ENCODE peak calls at places on chromosomes 3 and 15, in ten cellular contexts. One of them, this sample, is unnamed. For H3K36me3, the result is how much of the 10 kb centered on the place peaks cover.

GRCh38 chr3:155363690-155364070 is 70.2 kb upstream of the STRIT1 start:
- DNase-seq in lower lobe of right lung: no peak
- DNase-seq in trophoblast cell: peak
- DNase-seq in left ventricle myocardium inferior: no peak
- DNase-seq in thyroid gland: no peak
- DNase-seq in fibroblast of lung: no peak
- DNase-seq in transverse colon: no peak
- DNase-seq in psoas muscle: no peak
- DNase-seq in brain microvascular endothelial cell: no peak
- DNase-seq in adipocyte: no peak
- DNase-seq in this sample: no peak

GRCh38 chr3:10283638-10284037 is 9.1 kb downstream of the GHRL start:
- DNase-seq in psoas muscle: no peak
- DNase-seq in trophoblast cell: no peak
- DNase-seq in transverse colon: no peak
- DNase-seq in thyroid gland: peak
- DNase-seq in brain microvascular endothelial cell: no peak
- DNase-seq in fibroblast of lung: no peak
- DNase-seq in lower lobe of right lung: peak
- DNase-seq in left ventricle myocardium inferior: peak
- DNase-seq in adipocyte: no peak
- DNase-seq in this sample: no peak

GRCh38 chr3:72175305-72175858 is 390.4 kb upstream of the PROK2 start:
- DNase-seq in thyroid gland: no peak
- DNase-seq in trophoblast cell: no peak
- DNase-seq in brain microvascular endothelial cell: no peak
- DNase-seq in psoas muscle: no peak
- DNase-seq in left ventricle myocardium inferior: no peak
- DNase-seq in fibroblast of lung: no peak
- DNase-seq in lower lobe of right lung: no peak
- DNase-seq in transverse colon: no peak
- DNase-seq in adipocyte: no peak
- DNase-seq in this sample: no peak

GRCh38 chr15:67185621-67186225 is 68.7 kb downstream of the AAGAB start:
- DNase-seq in transverse colon: no peak
- DNase-seq in thyroid gland: no peak
- DNase-seq in adipocyte: no peak
- DNase-seq in lower lobe of right lung: no peak
- DNase-seq in psoas muscle: peak
- DNase-seq in trophoblast cell: no peak
- DNase-seq in brain microvascular endothelial cell: no peak
- DNase-seq in left ventricle myocardium inferior: no peak
- DNase-seq in fibroblast of lung: no peak
- DNase-seq in this sample: no peak

GRCh38 chr15:100779331-100780207 is 100.1 kb upstream of the ALDH1A3 start:
- DNase-seq in fibroblast of lung: no peak
- DNase-seq in lower lobe of right lung: no peak
- DNase-seq in thyroid gland: no peak
- DNase-seq in trophoblast cell: no peak
- DNase-seq in psoas muscle: no peak
- DNase-seq in adipocyte: no peak
- DNase-seq in transverse colon: no peak
- DNase-seq in left ventricle myocardium inferior: no peak
- DNase-seq in brain microvascular endothelial cell: no peak
- DNase-seq in this sample: no peak

GRCh38 chr3:152729906-152730305 is 105.0 kb upstream of the P2RY1 start:
- DNase-seq in adipocyte: no peak
- DNase-seq in brain microvascular endothelial cell: no peak
- DNase-seq in left ventricle myocardium inferior: no peak
- DNase-seq in psoas muscle: no peak
- DNase-seq in lower lobe of right lung: no peak
- DNase-seq in trophoblast cell: no peak
- DNase-seq in transverse colon: no peak
- DNase-seq in thyroid gland: no peak
- DNase-seq in fibroblast of lung: no peak
- DNase-seq in this sample: no peak

GRCh38 chr15:52228928-52229327 is 37.7 kb upstream of the GNB5 start:
- DNase-seq in left ventricle myocardium inferior: no peak
- DNase-seq in lower lobe of right lung: no peak
- DNase-seq in transverse colon: peak
- DNase-seq in brain microvascular endothelial cell: no peak
- DNase-seq in trophoblast cell: peak
- DNase-seq in psoas muscle: no peak
- DNase-seq in thyroid gland: peak
- DNase-seq in fibroblast of lung: no peak
- DNase-seq in adipocyte: no peak
- DNase-seq in this sample: peak

GRCh38 chr3:132641837-132642538 is 17.6 kb downstream of the ACAD11 start:
- DNase-seq in trophoblast cell: peak
- DNase-seq in left ventricle myocardium inferior: no peak
- DNase-seq in thyroid gland: no peak
- DNase-seq in psoas muscle: no peak
- DNase-seq in lower lobe of right lung: no peak
- DNase-seq in brain microvascular endothelial cell: no peak
- DNase-seq in fibroblast of lung: peak
- DNase-seq in adipocyte: peak
- DNase-seq in transverse colon: no peak
- DNase-seq in this sample: no peak

GRCh38 chr3:141057951-141058800 is 7.0 kb downstream of the SPSB4 start:
- DNase-seq in adipocyte: no peak
- DNase-seq in thyroid gland: no peak
- DNase-seq in brain microvascular endothelial cell: no peak
- DNase-seq in left ventricle myocardium inferior: no peak
- DNase-seq in transverse colon: no peak
- DNase-seq in lower lobe of right lung: no peak
- DNase-seq in fibroblast of lung: no peak
- DNase-seq in psoas muscle: no peak
- DNase-seq in trophoblast cell: no peak
- DNase-seq in this sample: no peak

GRCh38 chr15:85750807-85751730 is 43.7 kb downstream of the KLHL25 start:
- DNase-seq in trophoblast cell: no peak
- DNase-seq in lower lobe of right lung: no peak
- DNase-seq in fibroblast of lung: peak
- DNase-seq in brain microvascular endothelial cell: no peak
- DNase-seq in adipocyte: no peak
- DNase-seq in thyroid gland: peak
- DNase-seq in left ventricle myocardium inferior: no peak
- DNase-seq in psoas muscle: no peak
- DNase-seq in transverse colon: no peak
- DNase-seq in this sample: peak

GRCh38 chr15:85748176-85748575 is 46.5 kb downstream of the KLHL25 start:
- DNase-seq in trophoblast cell: no peak
- DNase-seq in adipocyte: no peak
- DNase-seq in psoas muscle: no peak
- DNase-seq in thyroid gland: no peak
- DNase-seq in fibroblast of lung: no peak
- DNase-seq in transverse colon: no peak
- DNase-seq in brain microvascular endothelial cell: no peak
- DNase-seq in lower lobe of right lung: no peak
- DNase-seq in left ventricle myocardium inferior: no peak
- DNase-seq in this sample: no peak

GRCh38 chr15:85750319-85750806 is 44.4 kb downstream of the KLHL25 start:
- DNase-seq in fibroblast of lung: peak
- DNase-seq in psoas muscle: peak
- DNase-seq in thyroid gland: peak
- DNase-seq in adipocyte: no peak
- DNase-seq in left ventricle myocardium inferior: peak
- DNase-seq in transverse colon: peak
- DNase-seq in lower lobe of right lung: no peak
- DNase-seq in brain microvascular endothelial cell: peak
- DNase-seq in trophoblast cell: no peak
- DNase-seq in this sample: no peak

GRCh38 chr15:85748729-85749128 is 46.0 kb downstream of the KLHL25 start:
- DNase-seq in trophoblast cell: peak
- DNase-seq in psoas muscle: no peak
- DNase-seq in lower lobe of right lung: no peak
- DNase-seq in adipocyte: no peak
- DNase-seq in transverse colon: no peak
- DNase-seq in brain microvascular endothelial cell: no peak
- DNase-seq in fibroblast of lung: no peak
- DNase-seq in left ventricle myocardium inferior: no peak
- DNase-seq in thyroid gland: no peak
- DNase-seq in this sample: no peak

GRCh38 chr15:85749261-85750151 is 45.2 kb downstream of the KLHL25 start:
- DNase-seq in psoas muscle: no peak
- DNase-seq in fibroblast of lung: peak
- DNase-seq in adipocyte: no peak
- DNase-seq in left ventricle myocardium inferior: peak
- DNase-seq in thyroid gland: no peak
- DNase-seq in trophoblast cell: no peak
- DNase-seq in lower lobe of right lung: no peak
- DNase-seq in transverse colon: no peak
- DNase-seq in brain microvascular endothelial cell: no peak
- DNase-seq in this sample: no peak
- H3K36me3 ChIP-seq in psoas muscle: under half
- H3K36me3 ChIP-seq in fibroblast of lung: under half
- H3K36me3 ChIP-seq in adipocyte: half or more
- H3K36me3 ChIP-seq in left ventricle myocardium inferior: under half
- H3K36me3 ChIP-seq in thyroid gland: under half
- H3K36me3 ChIP-seq in trophoblast cell: under half
- H3K36me3 ChIP-seq in lower lobe of right lung: half or more
- H3K36me3 ChIP-seq in transverse colon: under half
- H3K36me3 ChIP-seq in brain microvascular endothelial cell: under half
- H3K36me3 ChIP-seq in this sample: half or more

GRCh38 chr3:123640311-123641083 is 55.6 kb upstream of the HACD2 start:
- DNase-seq in transverse colon: no peak
- DNase-seq in trophoblast cell: no peak
- DNase-seq in lower lobe of right lung: no peak
- DNase-seq in brain microvascular endothelial cell: no peak
- DNase-seq in adipocyte: peak
- DNase-seq in fibroblast of lung: no peak
- DNase-seq in psoas muscle: no peak
- DNase-seq in thyroid gland: no peak
- DNase-seq in left ventricle myocardium inferior: no peak
- DNase-seq in this sample: no peak

GRCh38 chr3:123642182-123642956 is 57.5 kb upstream of the HACD2 start:
- DNase-seq in trophoblast cell: peak
- DNase-seq in adipocyte: peak
- DNase-seq in left ventricle myocardium inferior: peak
- DNase-seq in fibroblast of lung: peak
- DNase-seq in brain microvascular endothelial cell: peak
- DNase-seq in thyroid gland: peak
- DNase-seq in psoas muscle: peak
- DNase-seq in transverse colon: peak
- DNase-seq in lower lobe of right lung: peak
- DNase-seq in this sample: peak

GRCh38 chr3:123641084-123641462 is 56.2 kb upstream of the HACD2 start:
- DNase-seq in lower lobe of right lung: no peak
- DNase-seq in fibroblast of lung: no peak
- DNase-seq in thyroid gland: no peak
- DNase-seq in transverse colon: no peak
- DNase-seq in brain microvascular endothelial cell: no peak
- DNase-seq in left ventricle myocardium inferior: no peak
- DNase-seq in psoas muscle: no peak
- DNase-seq in adipocyte: no peak
- DNase-seq in trophoblast cell: no peak
- DNase-seq in this sample: no peak

GRCh38 chr3:123642957-123643330 is 58.1 kb upstream of the HACD2 start:
- DNase-seq in brain microvascular endothelial cell: no peak
- DNase-seq in trophoblast cell: no peak
- DNase-seq in psoas muscle: no peak
- DNase-seq in adipocyte: no peak
- DNase-seq in transverse colon: no peak
- DNase-seq in fibroblast of lung: peak
- DNase-seq in thyroid gland: no peak
- DNase-seq in lower lobe of right lung: no peak
- DNase-seq in left ventricle myocardium inferior: no peak
- DNase-seq in this sample: no peak

GRCh38 chr3:123641505-123641904 is 56.7 kb upstream of the HACD2 start:
- DNase-seq in lower lobe of right lung: no peak
- DNase-seq in trophoblast cell: no peak
- DNase-seq in thyroid gland: no peak
- DNase-seq in fibroblast of lung: no peak
- DNase-seq in transverse colon: no peak
- DNase-seq in left ventricle myocardium inferior: no peak
- DNase-seq in brain microvascular endothelial cell: no peak
- DNase-seq in adipocyte: no peak
- DNase-seq in psoas muscle: no peak
- DNase-seq in this sample: no peak
- H3K36me3 ChIP-seq in lower lobe of right lung: half or more
- H3K36me3 ChIP-seq in trophoblast cell: under half
- H3K36me3 ChIP-seq in thyroid gland: under half
- H3K36me3 ChIP-seq in fibroblast of lung: under half
- H3K36me3 ChIP-seq in transverse colon: under half
- H3K36me3 ChIP-seq in left ventricle myocardium inferior: under half
- H3K36me3 ChIP-seq in brain microvascular endothelial cell: under half
- H3K36me3 ChIP-seq in adipocyte: under half
- H3K36me3 ChIP-seq in psoas muscle: under half
- H3K36me3 ChIP-seq in this sample: under half

DNA sequence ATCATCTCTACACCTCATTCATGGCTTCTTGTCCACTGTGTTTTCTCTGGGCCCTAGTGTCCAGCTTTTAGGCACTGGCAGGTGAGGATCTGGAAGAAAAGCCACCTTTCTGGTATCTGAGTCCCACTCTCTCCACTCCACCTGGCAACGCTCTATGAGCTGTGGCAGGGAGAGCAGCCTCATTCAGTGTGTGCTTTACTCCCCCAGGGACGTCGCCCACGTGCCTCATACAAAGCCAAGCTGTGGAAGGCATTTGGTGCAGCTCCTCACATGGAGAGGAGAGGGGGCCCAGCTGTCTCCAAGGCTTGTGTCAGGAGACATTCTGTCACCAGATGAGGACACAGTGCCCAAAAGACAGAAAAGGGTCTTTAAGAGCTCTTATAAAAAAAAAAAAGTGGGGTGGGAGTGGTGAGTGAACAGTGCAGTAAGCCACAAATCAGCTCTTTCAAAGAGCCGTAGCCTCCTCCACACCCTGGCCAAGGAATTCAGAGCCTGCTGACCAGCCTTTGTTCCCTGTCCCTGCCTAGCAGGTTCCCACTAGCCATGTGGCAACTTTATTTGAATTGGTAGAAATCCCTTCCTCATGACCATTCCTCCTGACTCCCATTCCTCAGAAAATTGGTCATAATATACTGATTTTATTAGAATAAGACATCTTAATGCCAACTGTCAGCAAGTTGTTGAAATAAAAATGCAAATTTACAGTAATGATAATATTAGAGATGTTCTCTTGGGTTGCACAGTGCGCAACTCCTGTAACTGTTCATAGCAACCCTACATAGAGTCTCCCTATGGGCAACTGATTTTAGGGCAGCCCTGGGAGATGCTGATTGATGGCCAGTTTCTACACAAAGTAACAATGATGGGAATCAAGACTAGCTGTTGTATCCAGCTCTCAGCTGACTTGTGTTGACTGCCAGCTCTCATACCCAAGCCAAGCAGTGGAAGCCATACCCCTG is 29.5 kb downstream of the GALNT15 start:
- DNase-seq in adipocyte: no peak
- DNase-seq in fibroblast of lung: no peak
- DNase-seq in thyroid gland: no peak
- DNase-seq in brain microvascular endothelial cell: no peak
- DNase-seq in trophoblast cell: no peak
- DNase-seq in transverse colon: no peak
- DNase-seq in lower lobe of right lung: no peak
- DNase-seq in psoas muscle: no peak
- DNase-seq in left ventricle myocardium inferior: no peak
- DNase-seq in this sample: no peak
- H3K36me3 ChIP-seq in adipocyte: half or more
- H3K36me3 ChIP-seq in fibroblast of lung: under half
- H3K36me3 ChIP-seq in thyroid gland: under half
- H3K36me3 ChIP-seq in brain microvascular endothelial cell: under half
- H3K36me3 ChIP-seq in trophoblast cell: under half
- H3K36me3 ChIP-seq in transverse colon: under half
- H3K36me3 ChIP-seq in lower lobe of right lung: under half
- H3K36me3 ChIP-seq in psoas muscle: under half
- H3K36me3 ChIP-seq in left ventricle myocardium inferior: under half
- H3K36me3 ChIP-seq in this sample: under half

GRCh38 chr3:124829175-124829818 is 57.9 kb downstream of the ITGB5 start:
- DNase-seq in brain microvascular endothelial cell: no peak
- DNase-seq in thyroid gland: no peak
- DNase-seq in left ventricle myocardium inferior: peak
- DNase-seq in transverse colon: no peak
- DNase-seq in psoas muscle: peak
- DNase-seq in lower lobe of right lung: no peak
- DNase-seq in trophoblast cell: no peak
- DNase-seq in adipocyte: no peak
- DNase-seq in fibroblast of lung: no peak
- DNase-seq in this sample: no peak
- H3K36me3 ChIP-seq in brain microvascular endothelial cell: under half
- H3K36me3 ChIP-seq in thyroid gland: under half
- H3K36me3 ChIP-seq in left ventricle myocardium inferior: under half
- H3K36me3 ChIP-seq in transverse colon: under half
- H3K36me3 ChIP-seq in psoas muscle: under half
- H3K36me3 ChIP-seq in lower lobe of right lung: under half
- H3K36me3 ChIP-seq in trophoblast cell: under half
- H3K36me3 ChIP-seq in adipocyte: under half
- H3K36me3 ChIP-seq in fibroblast of lung: under half
- H3K36me3 ChIP-seq in this sample: under half